ENCODE peak calls at places on chromosomes 16 and 17, in ten cellular contexts. One of them, this sample, is unnamed.

GRCh38 chr16:13471036-13471435 is 448.9 kb upstream of the ERCC4 start:
- DNase-seq in body of pancreas: no peak
- DNase-seq in neuronal stem cell: peak; percentile 17
- DNase-seq in CD8-positive, alpha-beta T cell: no peak
- DNase-seq in CD4-positive, alpha-beta memory T cell: no peak
- DNase-seq in mesenchymal stem cell: no peak
- DNase-seq in hepatocyte: peak; percentile 46
- DNase-seq in thoracic aorta: no peak
- DNase-seq in psoas muscle: no peak
- DNase-seq in endodermal cell: peak; percentile 61
- DNase-seq in this sample: no peak

GRCh38 chr16:29804020-29804419 is 2.3 kb upstream of the MAZ start:
- DNase-seq in CD8-positive, alpha-beta T cell: no peak
- DNase-seq in mesenchymal stem cell: no peak
- DNase-seq in thoracic aorta: no peak
- DNase-seq in body of pancreas: no peak
- DNase-seq in endodermal cell: no peak
- DNase-seq in hepatocyte: no peak
- DNase-seq in CD4-positive, alpha-beta memory T cell: no peak
- DNase-seq in psoas muscle: no peak
- DNase-seq in neuronal stem cell: no peak
- DNase-seq in this sample: no peak

GRCh38 chr16:11390573-11391495 is 45.6 kb downstream of the RMI2 start:
- DNase-seq in neuronal stem cell: no peak
- DNase-seq in CD4-positive, alpha-beta memory T cell: no peak
- DNase-seq in body of pancreas: no peak
- DNase-seq in CD8-positive, alpha-beta T cell: no peak
- DNase-seq in psoas muscle: no peak
- DNase-seq in mesenchymal stem cell: no peak
- DNase-seq in thoracic aorta: no peak
- DNase-seq in hepatocyte: peak; percentile 23
- DNase-seq in endodermal cell: peak; percentile 72
- DNase-seq in this sample: no peak

GRCh38 chr17:57948555-57949420 is 6.4 kb downstream of the CUEDC1 start:
- DNase-seq in CD8-positive, alpha-beta T cell: no peak
- DNase-seq in CD4-positive, alpha-beta memory T cell: no peak
- DNase-seq in mesenchymal stem cell: peak; percentile 98
- DNase-seq in neuronal stem cell: no peak
- DNase-seq in endodermal cell: peak; percentile 72
- DNase-seq in psoas muscle: peak; percentile 70
- DNase-seq in body of pancreas: peak; percentile 20
- DNase-seq in thoracic aorta: no peak
- DNase-seq in hepatocyte: peak; percentile 70
- DNase-seq in this sample: no peak

GRCh38 chr16:30980959-30981358 is 4.0 kb upstream of the HSD3B7 start:
- DNase-seq in endodermal cell: no peak
- DNase-seq in thoracic aorta: no peak
- DNase-seq in CD8-positive, alpha-beta T cell: no peak
- DNase-seq in psoas muscle: no peak
- DNase-seq in body of pancreas: no peak
- DNase-seq in neuronal stem cell: no peak
- DNase-seq in hepatocyte: no peak
- DNase-seq in mesenchymal stem cell: no peak
- DNase-seq in CD4-positive, alpha-beta memory T cell: no peak
- DNase-seq in this sample: no peak

GRCh38 chr16:81140930-81141780 is 45.0 kb upstream of the GCSH start:
- DNase-seq in CD8-positive, alpha-beta T cell: no peak
- DNase-seq in hepatocyte: no peak
- DNase-seq in neuronal stem cell: no peak
- DNase-seq in CD4-positive, alpha-beta memory T cell: no peak
- DNase-seq in thoracic aorta: no peak
- DNase-seq in endodermal cell: peak; percentile 87
- DNase-seq in mesenchymal stem cell: no peak
- DNase-seq in body of pancreas: no peak
- DNase-seq in psoas muscle: no peak
- DNase-seq in this sample: no peak

GRCh38 chr16:87063543-87063942 is 253.6 kb downstream of the C16orf95 start:
- DNase-seq in hepatocyte: no peak
- DNase-seq in psoas muscle: no peak
- DNase-seq in CD4-positive, alpha-beta memory T cell: no peak
- DNase-seq in thoracic aorta: no peak
- DNase-seq in CD8-positive, alpha-beta T cell: no peak
- DNase-seq in endodermal cell: peak; percentile 15
- DNase-seq in body of pancreas: no peak
- DNase-seq in neuronal stem cell: no peak
- DNase-seq in mesenchymal stem cell: no peak
- DNase-seq in this sample: no peak

GRCh38 chr17:7308625-7309433 is 1.4 kb downstream of the EIF5A start:
- DNase-seq in hepatocyte: peak; percentile 91
- DNase-seq in body of pancreas: peak; percentile 84
- DNase-seq in CD8-positive, alpha-beta T cell: peak; percentile 86
- DNase-seq in thoracic aorta: no peak
- DNase-seq in endodermal cell: peak; percentile 94
- DNase-seq in neuronal stem cell: no peak
- DNase-seq in mesenchymal stem cell: peak; percentile 94
- DNase-seq in psoas muscle: peak; percentile 84
- DNase-seq in CD4-positive, alpha-beta memory T cell: peak; percentile 93
- DNase-seq in this sample: peak; percentile 83

GRCh38 chr17:10624966-10625365 is 32.1 kb downstream of the MYH3 start:
- DNase-seq in thoracic aorta: no peak
- DNase-seq in endodermal cell: no peak
- DNase-seq in mesenchymal stem cell: no peak
- DNase-seq in neuronal stem cell: no peak
- DNase-seq in hepatocyte: no peak
- DNase-seq in body of pancreas: no peak
- DNase-seq in CD8-positive, alpha-beta T cell: no peak
- DNase-seq in psoas muscle: peak; percentile 81
- DNase-seq in CD4-positive, alpha-beta memory T cell: no peak
- DNase-seq in this sample: no peak

GRCh38 chr17:35930211-35931065 is at the start of gene RDM1:
- DNase-seq in CD4-positive, alpha-beta memory T cell: peak; percentile 76
- DNase-seq in body of pancreas: peak; percentile 48
- DNase-seq in thoracic aorta: no peak
- DNase-seq in mesenchymal stem cell: peak; percentile 72
- DNase-seq in endodermal cell: peak; percentile 98
- DNase-seq in hepatocyte: peak; percentile 85
- DNase-seq in neuronal stem cell: peak; percentile 73
- DNase-seq in CD8-positive, alpha-beta T cell: peak; percentile 73
- DNase-seq in psoas muscle: peak; percentile 60
- DNase-seq in this sample: peak; percentile 93

GRCh38 chr16:15031179-15031578 is 24.7 kb downstream of the NTAN1 start:
- DNase-seq in thoracic aorta: no peak
- DNase-seq in mesenchymal stem cell: no peak
- DNase-seq in endodermal cell: peak; percentile 28
- DNase-seq in CD8-positive, alpha-beta T cell: no peak
- DNase-seq in body of pancreas: no peak
- DNase-seq in neuronal stem cell: no peak
- DNase-seq in hepatocyte: no peak
- DNase-seq in psoas muscle: no peak
- DNase-seq in CD4-positive, alpha-beta memory T cell: no peak
- DNase-seq in this sample: no peak
- H3K4me1 ChIP-seq in thoracic aorta: peaks cover 13% of the 10 kb centered on the region
- H3K4me1 ChIP-seq in mesenchymal stem cell: peaks cover 15% of the 10 kb centered on the region
- H3K4me1 ChIP-seq in endodermal cell: no peaks in the 10 kb centered on the region
- H3K4me1 ChIP-seq in CD8-positive, alpha-beta T cell: peaks cover 21% of the 10 kb centered on the region
- H3K4me1 ChIP-seq in body of pancreas: no peaks in the 10 kb centered on the region
- H3K4me1 ChIP-seq in neuronal stem cell: no peaks in the 10 kb centered on the region
- H3K4me1 ChIP-seq in hepatocyte: no peaks in the 10 kb centered on the region
- H3K4me1 ChIP-seq in psoas muscle: no peaks in the 10 kb centered on the region
- H3K4me1 ChIP-seq in CD4-positive, alpha-beta memory T cell: peaks cover 20% of the 10 kb centered on the region
- H3K4me1 ChIP-seq in this sample: no peaks in the 10 kb centered on the region

GRCh38 chr16:49473131-49473530 is 99.5 kb downstream of the C16orf78 start:
- DNase-seq in hepatocyte: no peak
- DNase-seq in thoracic aorta: no peak
- DNase-seq in CD4-positive, alpha-beta memory T cell: no peak
- DNase-seq in psoas muscle: peak; percentile 28
- DNase-seq in body of pancreas: no peak
- DNase-seq in endodermal cell: peak; percentile 21
- DNase-seq in CD8-positive, alpha-beta T cell: no peak
- DNase-seq in mesenchymal stem cell: no peak
- DNase-seq in neuronal stem cell: no peak
- DNase-seq in this sample: no peak
- H3K36me3 ChIP-seq in hepatocyte: no peaks in the 10 kb centered on the region
- H3K36me3 ChIP-seq in thoracic aorta: no peaks in the 10 kb centered on the region
- H3K36me3 ChIP-seq in CD4-positive, alpha-beta memory T cell: no peaks in the 10 kb centered on the region
- H3K36me3 ChIP-seq in psoas muscle: no peaks in the 10 kb centered on the region
- H3K36me3 ChIP-seq in body of pancreas: no peaks in the 10 kb centered on the region
- H3K36me3 ChIP-seq in endodermal cell: no peaks in the 10 kb centered on the region
- H3K36me3 ChIP-seq in CD8-positive, alpha-beta T cell: no peaks in the 10 kb centered on the region
- H3K36me3 ChIP-seq in mesenchymal stem cell: no peaks in the 10 kb centered on the region
- H3K36me3 ChIP-seq in neuronal stem cell: no peaks in the 10 kb centered on the region
- H3K36me3 ChIP-seq in this sample: no peaks in the 10 kb centered on the region

GRCh38 chr17:66577041-66577440 is 257.9 kb upstream of the CACNG5 start:
- DNase-seq in thoracic aorta: no peak
- DNase-seq in endodermal cell: no peak
- DNase-seq in neuronal stem cell: no peak
- DNase-seq in mesenchymal stem cell: no peak
- DNase-seq in body of pancreas: no peak
- DNase-seq in CD8-positive, alpha-beta T cell: no peak
- DNase-seq in psoas muscle: no peak
- DNase-seq in CD4-positive, alpha-beta memory T cell: no peak
- DNase-seq in hepatocyte: no peak
- DNase-seq in this sample: no peak

GRCh38 chr17:66576473-66576872 is 258.4 kb upstream of the CACNG5 start:
- DNase-seq in endodermal cell: no peak
- DNase-seq in hepatocyte: no peak
- DNase-seq in neuronal stem cell: no peak
- DNase-seq in CD8-positive, alpha-beta T cell: no peak
- DNase-seq in psoas muscle: no peak
- DNase-seq in body of pancreas: no peak
- DNase-seq in mesenchymal stem cell: no peak
- DNase-seq in thoracic aorta: no peak
- DNase-seq in CD4-positive, alpha-beta memory T cell: no peak
- DNase-seq in this sample: no peak

GRCh38 chr17:66580601-66581385 is 254.1 kb upstream of the CACNG5 start:
- DNase-seq in CD4-positive, alpha-beta memory T cell: no peak
- DNase-seq in hepatocyte: peak; percentile 53
- DNase-seq in thoracic aorta: no peak
- DNase-seq in body of pancreas: peak; percentile 17
- DNase-seq in CD8-positive, alpha-beta T cell: no peak
- DNase-seq in mesenchymal stem cell: peak; percentile 97
- DNase-seq in neuronal stem cell: no peak
- DNase-seq in psoas muscle: no peak
- DNase-seq in endodermal cell: no peak
- DNase-seq in this sample: no peak

GRCh38 chr17:66580178-66580577 is 254.7 kb upstream of the CACNG5 start:
- DNase-seq in body of pancreas: peak; percentile 34
- DNase-seq in psoas muscle: no peak
- DNase-seq in endodermal cell: peak; percentile 71
- DNase-seq in mesenchymal stem cell: peak; percentile 90
- DNase-seq in thoracic aorta: no peak
- DNase-seq in neuronal stem cell: peak; percentile 40
- DNase-seq in hepatocyte: peak; percentile 39
- DNase-seq in CD8-positive, alpha-beta T cell: no peak
- DNase-seq in CD4-positive, alpha-beta memory T cell: no peak
- DNase-seq in this sample: no peak

DNA sequence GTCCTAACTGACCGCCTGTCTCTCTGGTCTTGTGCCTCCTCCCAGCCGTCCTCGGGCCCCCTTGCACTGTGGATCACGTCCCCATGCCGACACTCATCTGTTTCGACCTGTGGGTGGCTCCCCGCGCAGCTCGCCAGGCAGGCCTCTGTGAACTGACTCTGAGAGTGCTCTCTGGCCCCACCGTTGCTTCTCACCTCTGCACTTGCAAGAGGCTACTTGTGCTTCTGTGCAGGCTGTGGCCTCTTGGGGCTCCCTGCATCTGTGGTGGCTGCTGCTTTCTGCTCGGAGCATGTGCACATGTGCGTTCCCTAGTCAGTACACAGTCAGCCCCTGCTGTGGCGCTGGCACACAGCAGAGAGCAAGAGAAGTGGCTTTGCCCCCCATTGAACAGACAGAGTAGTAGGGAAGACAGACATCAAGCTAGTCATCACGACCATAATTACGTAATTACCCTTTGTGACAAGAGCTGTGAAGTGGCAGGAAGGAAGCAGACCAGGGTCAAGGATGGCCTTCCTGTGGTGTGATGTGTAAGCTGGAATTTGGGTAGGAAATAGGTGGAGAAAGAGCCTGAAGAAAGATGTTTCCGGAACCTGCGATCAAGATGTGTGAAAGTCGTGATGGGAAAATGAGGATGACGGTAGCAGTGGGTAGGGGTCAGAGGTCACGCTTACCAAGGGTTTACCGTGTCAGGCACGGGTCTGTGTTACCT is 256.0 kb upstream of the CACNG5 start:
- DNase-seq in body of pancreas: no peak
- DNase-seq in hepatocyte: no peak
- DNase-seq in thoracic aorta: no peak
- DNase-seq in neuronal stem cell: no peak
- DNase-seq in mesenchymal stem cell: peak; percentile 83
- DNase-seq in endodermal cell: peak; percentile 66
- DNase-seq in CD4-positive, alpha-beta memory T cell: no peak
- DNase-seq in CD8-positive, alpha-beta T cell: no peak
- DNase-seq in psoas muscle: no peak
- DNase-seq in this sample: no peak
- H3K27me3 ChIP-seq in body of pancreas: no peaks in the 10 kb centered on the region
- H3K27me3 ChIP-seq in hepatocyte: no peaks in the 10 kb centered on the region
- H3K27me3 ChIP-seq in thoracic aorta: no peaks in the 10 kb centered on the region
- H3K27me3 ChIP-seq in neuronal stem cell: no peaks in the 10 kb centered on the region
- H3K27me3 ChIP-seq in mesenchymal stem cell: no peaks in the 10 kb centered on the region
- H3K27me3 ChIP-seq in endodermal cell: no peaks in the 10 kb centered on the region
- H3K27me3 ChIP-seq in CD4-positive, alpha-beta memory T cell: no peaks in the 10 kb centered on the region
- H3K27me3 ChIP-seq in CD8-positive, alpha-beta T cell: no peaks in the 10 kb centered on the region
- H3K27me3 ChIP-seq in psoas muscle: no peaks in the 10 kb centered on the region
- H3K27me3 ChIP-seq in this sample: no peaks in the 10 kb centered on the region

GRCh38 chr16:69595127-69596036 is 29.6 kb downstream of the NFAT5 start:
- DNase-seq in psoas muscle: no peak
- DNase-seq in CD4-positive, alpha-beta memory T cell: no peak
- DNase-seq in hepatocyte: peak; percentile 28
- DNase-seq in neuronal stem cell: no peak
- DNase-seq in endodermal cell: no peak
- DNase-seq in mesenchymal stem cell: peak; percentile 74
- DNase-seq in body of pancreas: no peak
- DNase-seq in CD8-positive, alpha-beta T cell: no peak
- DNase-seq in thoracic aorta: no peak
- DNase-seq in this sample: no peak

GRCh38 chr16:69589434-69590269 is 23.9 kb downstream of the NFAT5 start:
- DNase-seq in CD8-positive, alpha-beta T cell: no peak
- DNase-seq in hepatocyte: no peak
- DNase-seq in mesenchymal stem cell: no peak
- DNase-seq in psoas muscle: no peak
- DNase-seq in neuronal stem cell: no peak
- DNase-seq in CD4-positive, alpha-beta memory T cell: no peak
- DNase-seq in body of pancreas: no peak
- DNase-seq in thoracic aorta: no peak
- DNase-seq in endodermal cell: no peak
- DNase-seq in this sample: no peak

GRCh38 chr16:69596801-69597200 is 31.0 kb downstream of the NFAT5 start:
- DNase-seq in endodermal cell: no peak
- DNase-seq in hepatocyte: no peak
- DNase-seq in mesenchymal stem cell: no peak
- DNase-seq in psoas muscle: no peak
- DNase-seq in CD8-positive, alpha-beta T cell: no peak
- DNase-seq in CD4-positive, alpha-beta memory T cell: no peak
- DNase-seq in body of pancreas: no peak
- DNase-seq in neuronal stem cell: no peak
- DNase-seq in thoracic aorta: no peak
- DNase-seq in this sample: no peak

GRCh38 chr16:69590590-69590989 is 24.8 kb downstream of the NFAT5 start:
- DNase-seq in neuronal stem cell: no peak
- DNase-seq in CD4-positive, alpha-beta memory T cell: no peak
- DNase-seq in body of pancreas: no peak
- DNase-seq in CD8-positive, alpha-beta T cell: no peak
- DNase-seq in mesenchymal stem cell: no peak
- DNase-seq in endodermal cell: no peak
- DNase-seq in hepatocyte: no peak
- DNase-seq in thoracic aorta: no peak
- DNase-seq in psoas muscle: no peak
- DNase-seq in this sample: no peak

GRCh38 chr16:69593756-69594155 is 28.0 kb downstream of the NFAT5 start:
- DNase-seq in endodermal cell: no peak
- DNase-seq in hepatocyte: no peak
- DNase-seq in mesenchymal stem cell: no peak
- DNase-seq in psoas muscle: no peak
- DNase-seq in CD4-positive, alpha-beta memory T cell: no peak
- DNase-seq in CD8-positive, alpha-beta T cell: no peak
- DNase-seq in body of pancreas: no peak
- DNase-seq in thoracic aorta: no peak
- DNase-seq in neuronal stem cell: no peak
- DNase-seq in this sample: no peak
- H3K4me1 ChIP-seq in endodermal cell: peaks cover 4% of the 10 kb centered on the region
- H3K4me1 ChIP-seq in hepatocyte: peaks cover 37% of the 10 kb centered on the region
- H3K4me1 ChIP-seq in mesenchymal stem cell: peaks cover 11% of the 10 kb centered on the region
- H3K4me1 ChIP-seq in psoas muscle: peaks cover 46% of the 10 kb centered on the region
- H3K4me1 ChIP-seq in CD4-positive, alpha-beta memory T cell: peaks cover 12% of the 10 kb centered on the region
- H3K4me1 ChIP-seq in CD8-positive, alpha-beta T cell: no peaks in the 10 kb centered on the region
- H3K4me1 ChIP-seq in body of pancreas: peaks cover 14% of the 10 kb centered on the region
- H3K4me1 ChIP-seq in thoracic aorta: peaks cover 7% of the 10 kb centered on the region
- H3K4me1 ChIP-seq in neuronal stem cell: no peaks in the 10 kb centered on the region
- H3K4me1 ChIP-seq in this sample: no peaks in the 10 kb centered on the region